ENCODE peak calls at places on chromosome 12, in eight cellular contexts. P is foreskin melanocyte; X is AG09309; O is sigmoid colon; U is AML-193; H is putamen; Y is type B pancreatic cell; T is stimulated activated CD4-positive, alpha-beta T cell treated with anti-CD3 and anti-CD28 coated beads, TNF-alpha, amount 100 ng/mL, for 24 hours. Z is an unnamed sample.
A peak's percentile ranks its signal among the peaks of the same experiment; 100 is the strongest.

GRCh38 chr12:105764216-105764835 is 374.4 kb downstream of the NUAK1 start:
- DNase-seq in U (no peak), O (no peak), H (no peak), Y (no peak), T (no peak), X (peak; percentile 42), P (no peak), Z (no peak)

GRCh38 chr12:68775121-68775520 is 29.1 kb downstream of the SLC35E3 start:
- DNase-seq in H (no peak), T (no peak), Y (no peak), O (no peak), P (no peak), X (no peak), U (no peak), Z (no peak)

GRCh38 chr12:153080-153746 is 60.7 kb downstream of the SLC6A12 start:
- DNase-seq in Y (no peak), O (no peak), X (no peak), U (peak; percentile 65), P (peak; percentile 8), T (peak; percentile 22), H (no peak), Z (no peak)

GRCh38 chr12:69470189-69471094 is at the start of gene FRS2:
- DNase-seq in T (peak; percentile 79), O (peak; percentile 95), U (peak; percentile 79), X (peak; percentile 46), Y (peak; percentile 91), P (peak; percentile 77), H (peak; percentile 95), Z (peak; percentile 96)

GRCh38 chr12:122981036-122981471 is 573 bp downstream of the ARL6IP4 start:
- DNase-seq in U (no peak), Y (no peak), X (no peak), H (no peak), O (no peak), T (no peak), P (no peak), Z (no peak)

GRCh38 chr12:65731771-65732170 is 92.5 kb upstream of the HMGA2 start:
- DNase-seq in T (no peak), U (no peak), H (no peak), O (no peak), X (no peak), P (no peak), Y (no peak), Z (no peak)

GRCh38 chr12:14394317-14395058 is 29.0 kb downstream of the ATF7IP start:
- DNase-seq in P (no peak), X (no peak), O (no peak), H (peak; percentile 70), Y (no peak), U (peak; percentile 85), T (no peak), Z (no peak)

GRCh38 chr12:111438501-111438900 is 32.8 kb downstream of the SH2B3 start:
- DNase-seq in O (no peak), P (no peak), T (no peak), Y (no peak), H (no peak), U (peak; percentile 57), X (no peak), Z (no peak)

GRCh38 chr12:7241404-7242005 is 52.0 kb downstream of the PEX5 start:
- DNase-seq in H (no peak), X (peak; percentile 4), T (no peak), P (no peak), U (no peak), O (no peak), Y (no peak), Z (no peak)

GRCh38 chr12:22271036-22271435 is 63.5 kb downstream of the ST8SIA1 start:
- DNase-seq in P (no peak), O (no peak), U (no peak), T (no peak), Y (no peak), H (no peak), X (peak; percentile 76), Z (no peak)

GRCh38 chr12:100926669-100927248 is 132.2 kb downstream of the ANO4 start:
- DNase-seq in X (no peak), U (no peak), Y (no peak), P (no peak), T (no peak), H (no peak), O (no peak), Z (no peak)

GRCh38 chr12:20701106-20701505 is 6.0 kb downstream of the SLCO1C1 start:
- DNase-seq in U (no peak), O (no peak), P (no peak), H (no peak), Y (no peak), T (no peak), X (no peak), Z (no peak)

Z was measured in chondrocyte.